ENCODE peak calls at places on chromosomes 2 and 18, in eight cellular contexts. G is AG08396; A is RPMI8226; X is effector memory CD8-positive, alpha-beta T cell; Y is hepatic stellate cell; Q is T-helper 17 cell; F is NCI-H2081; B is left lung. O is an unnamed sample.

GRCh38 chr2:191686079-191686478 is 8.1 kb downstream of the NABP1 start:
- DNase-seq in G (no peak), A (no peak), X (no peak), Y (no peak), Q (no peak), F (no peak), B (no peak), O (no peak)

GRCh38 chr2:218710334-218710686 is 325 bp upstream of the TTLL4 start:
- DNase-seq in G (no peak), A (no peak), X (no peak), Y (no peak), Q (no peak), F (no peak), B (no peak), O (no peak)

GRCh38 chr2:168002021-168002553 is 245.3 kb downstream of the STK39 start:
- DNase-seq in G (no peak), A (no peak), X (no peak), Y (no peak), Q (no peak), F (no peak), B (no peak), O (peak)

GRCh38 chr2:105458076-105458475 is 59.2 kb upstream of the FHL2 start:
- DNase-seq in G (no peak), A (no peak), X (no peak), Y (no peak), Q (no peak), F (no peak), B (no peak), O (no peak)

GRCh38 chr2:238228700-238229099 is 11.1 kb downstream of the HES6 start:
- DNase-seq in G (no peak), A (no peak), X (no peak), Y (no peak), Q (no peak), F (no peak), B (no peak), O (peak)

GRCh38 chr2:240915526-240916335 is 9.6 kb downstream of the CROCC2 start:
- DNase-seq in G (no peak), A (no peak), X (no peak), Y (no peak), Q (no peak), F (no peak), B (peak), O (no peak)

GRCh38 chr2:85662899-85663683 is 4.9 kb downstream of the SFTPB start:
- DNase-seq in G (peak), A (no peak), X (no peak), Y (peak), Q (no peak), F (no peak), B (no peak), O (peak)

GRCh38 chr2:13550832-13551231 is 834.1 kb downstream of the TRIB2 start:
- DNase-seq in G (no peak), A (no peak), X (no peak), Y (no peak), Q (no peak), F (no peak), B (no peak), O (peak)

GRCh38 chr18:35005963-35006577 is 35.1 kb upstream of the MAPRE2 start:
- DNase-seq in G (peak), A (peak), X (peak), Y (peak), Q (no peak), F (peak), B (no peak), O (peak)

GRCh38 chr2:236054125-236054524 is 114.1 kb downstream of the GBX2 start:
- DNase-seq in G (no peak), A (no peak), X (no peak), Y (no peak), Q (no peak), F (no peak), B (no peak), O (no peak)

GRCh38 chr18:9184998-9185613 is 48.5 kb downstream of the ANKRD12 start:
- DNase-seq in G (no peak), A (no peak), X (no peak), Y (no peak), Q (no peak), F (no peak), B (no peak), O (no peak)

GRCh38 chr2:74181739-74182138 is 3.1 kb upstream of the MOB1A start:
- DNase-seq in G (no peak), A (peak), X (no peak), Y (no peak), Q (no peak), F (no peak), B (peak), O (no peak)

GRCh38 chr2:15146960-15147359 is 414.2 kb downstream of the NBAS start:
- DNase-seq in G (no peak), A (no peak), X (no peak), Y (no peak), Q (no peak), F (no peak), B (no peak), O (no peak)

GRCh38 chr2:64227603-64228125 is 83.4 kb upstream of the PELI1 start:
- DNase-seq in G (no peak), A (peak), X (no peak), Y (no peak), Q (no peak), F (no peak), B (no peak), O (no peak)

GRCh38 chr2:197240018-197240712 is 70.4 kb downstream of the ANKRD44 start:
- DNase-seq in G (no peak), A (peak), X (no peak), Y (no peak), Q (no peak), F (no peak), B (no peak), O (no peak)

GRCh38 chr2:21500546-21500945 is 376.8 kb downstream of the TDRD15 start:
- DNase-seq in G (no peak), A (no peak), X (no peak), Y (no peak), Q (no peak), F (no peak), B (no peak), O (no peak)

GRCh38 chr2:107721581-107721980 is 105.1 kb upstream of the RGPD4 start:
- DNase-seq in G (no peak), A (no peak), X (no peak), Y (no peak), Q (no peak), F (no peak), B (no peak), O (no peak)

GRCh38 chr2:239329284-239329971 is 71.4 kb downstream of the HDAC4 start:
- DNase-seq in G (no peak), A (no peak), X (no peak), Y (no peak), Q (no peak), F (no peak), B (no peak), O (no peak)

GRCh38 chr2:176093145-176093888 is 796 bp downstream of the HOXD13 start:
- DNase-seq in G (no peak), A (no peak), X (no peak), Y (no peak), Q (no peak), F (no peak), B (no peak), O (no peak)

GRCh38 chr2:14219306-14219705 is 413.2 kb upstream of the LRATD1 start:
- DNase-seq in G (no peak), A (no peak), X (no peak), Y (no peak), Q (no peak), F (no peak), B (no peak), O (no peak)

GRCh38 chr2:7621018-7621814 is 704.0 kb downstream of the RNF144A start:
- DNase-seq in G (no peak), A (no peak), X (no peak), Y (no peak), Q (no peak), F (no peak), B (no peak), O (no peak)

GRCh38 chr2:21552999-21553398 is 429.2 kb downstream of the TDRD15 start:
- DNase-seq in G (no peak), A (no peak), X (no peak), Y (no peak), Q (no peak), F (no peak), B (no peak), O (no peak)

GRCh38 chr2:119223521-119224390 is at the start of gene STEAP3:
- DNase-seq in G (peak), A (peak), X (no peak), Y (peak), Q (no peak), F (peak), B (peak), O (peak)

GRCh38 chr18:25563346-25563745 is 211.4 kb upstream of the ZNF521 start:
- DNase-seq in G (no peak), A (no peak), X (no peak), Y (no peak), Q (no peak), F (no peak), B (no peak), O (no peak)

GRCh38 chr2:65265090-65266045 is 37.7 kb downstream of the ACTR2 start:
- DNase-seq in G (peak), A (peak), X (no peak), Y (peak), Q (no peak), F (peak), B (no peak), O (peak)

GRCh38 chr2:96539215-96539920 is 2.8 kb downstream of the ARID5A start:
- DNase-seq in G (no peak), A (no peak), X (no peak), Y (no peak), Q (no peak), F (no peak), B (no peak), O (no peak)

GRCh38 chr2:191635333-191636234 is 42.4 kb upstream of the NABP1 start:
- DNase-seq in G (peak), A (no peak), X (no peak), Y (peak), Q (no peak), F (no peak), B (no peak), O (peak)

GRCh38 chr18:13136056-13136688 is 82.4 kb upstream of the LDLRAD4 start:
- DNase-seq in G (no peak), A (peak), X (peak), Y (no peak), Q (peak), F (no peak), B (no peak), O (peak)

GRCh38 chr18:35582899-35583558 is 1.5 kb downstream of the GALNT1 start:
- DNase-seq in G (no peak), A (no peak), X (no peak), Y (no peak), Q (no peak), F (peak), B (no peak), O (peak)

GRCh38 chr2:117703868-117704267 is 110.6 kb upstream of the DDX18 start:
- DNase-seq in G (no peak), A (no peak), X (no peak), Y (no peak), Q (no peak), F (no peak), B (no peak), O (no peak)

GRCh38 chr2:173136614-173137013 is 61.0 kb downstream of the MAP3K20 start:
- DNase-seq in G (no peak), A (no peak), X (no peak), Y (no peak), Q (no peak), F (no peak), B (no peak), O (no peak)

O was measured in astrocyte.